ENCODE peak calls at places on chromosomes 2 and 18, in eight cellular contexts. One of them, this sample, is unnamed.

GRCh38 chr2:160836755-160837154 is 323.5 kb upstream of the TANK start:
- DNase-seq in fibroblast of mammary gland: peak; percentile 89
- DNase-seq in brain microvascular endothelial cell: peak; percentile 91
- DNase-seq in cardiac muscle cell: peak; percentile 92
- DNase-seq in NB4: no peak
- DNase-seq in cardiac fibroblast: peak; percentile 90
- DNase-seq in right atrium auricular region: no peak
- DNase-seq in left ventricle myocardium inferior: no peak
- DNase-seq in this sample: no peak

GRCh38 chr2:191625016-191625415 is 52.9 kb upstream of the NABP1 start:
- DNase-seq in fibroblast of mammary gland: no peak
- DNase-seq in brain microvascular endothelial cell: peak; percentile 69
- DNase-seq in cardiac muscle cell: peak; percentile 48
- DNase-seq in NB4: peak; percentile 64
- DNase-seq in cardiac fibroblast: peak; percentile 39
- DNase-seq in right atrium auricular region: no peak
- DNase-seq in left ventricle myocardium inferior: no peak
- DNase-seq in this sample: peak; percentile 49

GRCh38 chr2:9238927-9239326 is 32.3 kb downstream of the ASAP2 start:
- DNase-seq in fibroblast of mammary gland: no peak
- DNase-seq in brain microvascular endothelial cell: no peak
- DNase-seq in cardiac muscle cell: no peak
- DNase-seq in NB4: no peak
- DNase-seq in cardiac fibroblast: no peak
- DNase-seq in right atrium auricular region: no peak
- DNase-seq in left ventricle myocardium inferior: no peak
- DNase-seq in this sample: no peak

GRCh38 chr2:59339121-59339836 is 1098.2 kb upstream of the FANCL start:
- DNase-seq in fibroblast of mammary gland: no peak
- DNase-seq in brain microvascular endothelial cell: no peak
- DNase-seq in cardiac muscle cell: no peak
- DNase-seq in NB4: no peak
- DNase-seq in cardiac fibroblast: no peak
- DNase-seq in right atrium auricular region: no peak
- DNase-seq in left ventricle myocardium inferior: no peak
- DNase-seq in this sample: no peak

GRCh38 chr2:134379293-134379692 is 125.4 kb downstream of the MGAT5 start:
- DNase-seq in fibroblast of mammary gland: peak; percentile 50
- DNase-seq in brain microvascular endothelial cell: no peak
- DNase-seq in cardiac muscle cell: no peak
- DNase-seq in NB4: no peak
- DNase-seq in cardiac fibroblast: no peak
- DNase-seq in right atrium auricular region: no peak
- DNase-seq in left ventricle myocardium inferior: no peak
- DNase-seq in this sample: no peak

GRCh38 chr2:236742936-236743622 is 173.5 kb downstream of the ACKR3 start:
- DNase-seq in fibroblast of mammary gland: no peak
- DNase-seq in brain microvascular endothelial cell: no peak
- DNase-seq in cardiac muscle cell: peak; percentile 27
- DNase-seq in NB4: no peak
- DNase-seq in cardiac fibroblast: peak; percentile 21
- DNase-seq in right atrium auricular region: no peak
- DNase-seq in left ventricle myocardium inferior: no peak
- DNase-seq in this sample: no peak

GRCh38 chr2:8600456-8600855 is 81.4 kb upstream of the ID2 start:
- DNase-seq in fibroblast of mammary gland: no peak
- DNase-seq in brain microvascular endothelial cell: no peak
- DNase-seq in cardiac muscle cell: no peak
- DNase-seq in NB4: no peak
- DNase-seq in cardiac fibroblast: no peak
- DNase-seq in right atrium auricular region: no peak
- DNase-seq in left ventricle myocardium inferior: no peak
- DNase-seq in this sample: peak; percentile 35

GRCh38 chr18:40949138-40949949 is 1005.7 kb upstream of the PIK3C3 start:
- DNase-seq in fibroblast of mammary gland: no peak
- DNase-seq in brain microvascular endothelial cell: no peak
- DNase-seq in cardiac muscle cell: no peak
- DNase-seq in NB4: no peak
- DNase-seq in cardiac fibroblast: no peak
- DNase-seq in right atrium auricular region: no peak
- DNase-seq in left ventricle myocardium inferior: no peak
- DNase-seq in this sample: no peak

GRCh38 chr2:168453404-168453803 is 2.7 kb upstream of the CERS6 start:
- DNase-seq in fibroblast of mammary gland: no peak
- DNase-seq in brain microvascular endothelial cell: no peak
- DNase-seq in cardiac muscle cell: no peak
- DNase-seq in NB4: no peak
- DNase-seq in cardiac fibroblast: no peak
- DNase-seq in right atrium auricular region: no peak
- DNase-seq in left ventricle myocardium inferior: no peak
- DNase-seq in this sample: no peak

GRCh38 chr2:181680055-181680936 is at the start of gene NEUROD1:
- DNase-seq in fibroblast of mammary gland: no peak
- DNase-seq in brain microvascular endothelial cell: no peak
- DNase-seq in cardiac muscle cell: no peak
- DNase-seq in NB4: no peak
- DNase-seq in cardiac fibroblast: no peak
- DNase-seq in right atrium auricular region: no peak
- DNase-seq in left ventricle myocardium inferior: no peak
- DNase-seq in this sample: no peak
- H3K4me3 ChIP-seq in fibroblast of mammary gland: no peak within 1 kb of the TSS
- H3K4me3 ChIP-seq in brain microvascular endothelial cell: peak within 1 kb of the TSS; percentile 9
- H3K4me3 ChIP-seq in cardiac muscle cell: no peak within 1 kb of the TSS
- H3K4me3 ChIP-seq in NB4: no peak within 1 kb of the TSS
- H3K4me3 ChIP-seq in cardiac fibroblast: no peak within 1 kb of the TSS
- H3K4me3 ChIP-seq in right atrium auricular region: no peak within 1 kb of the TSS
- H3K4me3 ChIP-seq in left ventricle myocardium inferior: peak within 1 kb of the TSS; percentile 22
- H3K4me3 ChIP-seq in this sample: no peak within 1 kb of the TSS

GRCh38 chr2:214233164-214233563 is 177.7 kb upstream of the VWC2L start:
- DNase-seq in fibroblast of mammary gland: no peak
- DNase-seq in brain microvascular endothelial cell: no peak
- DNase-seq in cardiac muscle cell: no peak
- DNase-seq in NB4: no peak
- DNase-seq in cardiac fibroblast: no peak
- DNase-seq in right atrium auricular region: no peak
- DNase-seq in left ventricle myocardium inferior: no peak
- DNase-seq in this sample: no peak

DNA sequence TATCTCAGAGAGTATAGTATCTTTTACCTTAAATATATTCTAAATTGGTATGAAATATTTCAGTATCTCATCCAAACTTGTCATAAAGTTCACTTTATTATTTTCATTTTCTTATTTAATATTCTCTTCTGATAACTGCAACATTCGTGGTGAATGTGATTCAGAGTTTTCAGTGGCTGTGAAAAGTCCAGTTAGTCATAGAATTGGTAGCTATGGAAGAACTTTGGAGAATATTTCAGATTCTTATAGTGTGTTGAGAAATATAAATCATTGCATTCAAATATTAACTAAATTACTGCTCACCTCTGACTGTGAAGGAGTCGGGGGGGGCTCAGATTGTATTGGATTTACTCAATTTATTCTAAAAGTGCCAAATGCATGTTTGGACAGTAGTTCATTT is 178.6 kb upstream of the VWC2L start:
- DNase-seq in fibroblast of mammary gland: no peak
- DNase-seq in brain microvascular endothelial cell: no peak
- DNase-seq in cardiac muscle cell: no peak
- DNase-seq in NB4: no peak
- DNase-seq in cardiac fibroblast: no peak
- DNase-seq in right atrium auricular region: no peak
- DNase-seq in left ventricle myocardium inferior: no peak
- DNase-seq in this sample: no peak
- H3K4me3 ChIP-seq in fibroblast of mammary gland: no peak overlapping the region
- H3K4me3 ChIP-seq in brain microvascular endothelial cell: no peak overlapping the region
- H3K4me3 ChIP-seq in cardiac muscle cell: no peak overlapping the region
- H3K4me3 ChIP-seq in NB4: no peak overlapping the region
- H3K4me3 ChIP-seq in cardiac fibroblast: no peak overlapping the region
- H3K4me3 ChIP-seq in right atrium auricular region: no peak overlapping the region
- H3K4me3 ChIP-seq in left ventricle myocardium inferior: no peak overlapping the region
- H3K4me3 ChIP-seq in this sample: no peak overlapping the region

DNA sequence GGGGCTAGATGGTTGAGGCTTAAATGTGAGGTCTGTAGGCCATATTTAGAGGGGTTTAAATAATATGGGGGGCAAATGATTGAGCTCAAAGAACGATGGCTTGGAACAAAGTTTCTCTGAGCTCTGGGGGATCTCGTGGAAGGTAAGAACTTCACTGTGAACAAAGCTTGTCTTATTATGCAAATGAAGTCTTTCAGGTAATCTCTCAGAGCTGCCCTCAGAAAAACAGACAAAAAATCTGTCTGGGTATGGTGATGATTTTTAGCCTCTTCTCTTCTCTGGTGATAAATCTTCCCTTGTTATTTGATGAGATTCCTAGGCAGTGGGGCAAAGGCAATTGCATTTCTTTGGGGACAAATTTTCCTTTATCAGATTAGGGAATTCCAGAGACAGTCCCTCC is 760.3 kb downstream of the TSN start:
- DNase-seq in fibroblast of mammary gland: no peak
- DNase-seq in brain microvascular endothelial cell: no peak
- DNase-seq in cardiac muscle cell: no peak
- DNase-seq in NB4: no peak
- DNase-seq in cardiac fibroblast: no peak
- DNase-seq in right atrium auricular region: no peak
- DNase-seq in left ventricle myocardium inferior: no peak
- DNase-seq in this sample: no peak
- H3K4me3 ChIP-seq in fibroblast of mammary gland: no peak overlapping the region
- H3K4me3 ChIP-seq in brain microvascular endothelial cell: no peak overlapping the region
- H3K4me3 ChIP-seq in cardiac muscle cell: no peak overlapping the region
- H3K4me3 ChIP-seq in NB4: no peak overlapping the region
- H3K4me3 ChIP-seq in cardiac fibroblast: no peak overlapping the region
- H3K4me3 ChIP-seq in right atrium auricular region: no peak overlapping the region
- H3K4me3 ChIP-seq in left ventricle myocardium inferior: no peak overlapping the region
- H3K4me3 ChIP-seq in this sample: no peak overlapping the region

GRCh38 chr2:84875213-84875560 is 5.7 kb downstream of the TRABD2A start:
- DNase-seq in fibroblast of mammary gland: no peak
- DNase-seq in brain microvascular endothelial cell: no peak
- DNase-seq in cardiac muscle cell: no peak
- DNase-seq in NB4: no peak
- DNase-seq in cardiac fibroblast: no peak
- DNase-seq in right atrium auricular region: peak; percentile 50
- DNase-seq in left ventricle myocardium inferior: no peak
- DNase-seq in this sample: no peak

GRCh38 chr2:84874381-84875212 is 6.3 kb downstream of the TRABD2A start:
- DNase-seq in fibroblast of mammary gland: peak; percentile 50
- DNase-seq in brain microvascular endothelial cell: peak; percentile 22
- DNase-seq in cardiac muscle cell: no peak
- DNase-seq in NB4: no peak
- DNase-seq in cardiac fibroblast: peak; percentile 32
- DNase-seq in right atrium auricular region: peak; percentile 28
- DNase-seq in left ventricle myocardium inferior: no peak
- DNase-seq in this sample: no peak

GRCh38 chr2:84873350-84873749 is 7.5 kb downstream of the TRABD2A start:
- DNase-seq in fibroblast of mammary gland: no peak
- DNase-seq in brain microvascular endothelial cell: no peak
- DNase-seq in cardiac muscle cell: no peak
- DNase-seq in NB4: no peak
- DNase-seq in cardiac fibroblast: no peak
- DNase-seq in right atrium auricular region: no peak
- DNase-seq in left ventricle myocardium inferior: no peak
- DNase-seq in this sample: no peak

GRCh38 chr2:84866121-84866520 is 14.8 kb downstream of the TRABD2A start:
- DNase-seq in fibroblast of mammary gland: peak; percentile 86
- DNase-seq in brain microvascular endothelial cell: no peak
- DNase-seq in cardiac muscle cell: peak; percentile 36
- DNase-seq in NB4: no peak
- DNase-seq in cardiac fibroblast: peak; percentile 14
- DNase-seq in right atrium auricular region: no peak
- DNase-seq in left ventricle myocardium inferior: no peak
- DNase-seq in this sample: no peak

DNA sequence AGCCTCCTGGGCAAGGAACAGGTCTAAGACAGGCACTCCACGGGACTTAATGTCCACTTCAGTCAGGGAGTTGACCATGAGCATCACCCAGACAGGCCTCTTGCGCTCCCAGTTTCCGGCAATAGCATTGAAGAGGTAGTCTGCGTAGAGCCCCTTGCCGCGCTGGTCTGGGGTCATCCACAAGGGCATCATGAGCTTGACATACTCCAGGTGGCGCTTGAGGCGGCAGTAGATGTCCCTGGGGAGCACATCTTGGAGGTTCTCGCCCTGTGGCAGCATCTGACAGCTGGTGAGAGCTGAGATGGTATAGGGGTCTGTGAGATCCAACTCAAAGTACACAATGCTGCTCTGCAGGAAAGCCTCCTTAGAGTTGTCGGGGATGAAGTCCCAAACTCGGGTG is 10.6 kb downstream of the TRABD2A start:
- DNase-seq in fibroblast of mammary gland: no peak
- DNase-seq in brain microvascular endothelial cell: no peak
- DNase-seq in cardiac muscle cell: no peak
- DNase-seq in NB4: no peak
- DNase-seq in cardiac fibroblast: no peak
- DNase-seq in right atrium auricular region: peak; percentile 54
- DNase-seq in left ventricle myocardium inferior: no peak
- DNase-seq in this sample: no peak
- H3K4me3 ChIP-seq in fibroblast of mammary gland: no peak overlapping the region
- H3K4me3 ChIP-seq in brain microvascular endothelial cell: no peak overlapping the region
- H3K4me3 ChIP-seq in cardiac muscle cell: no peak overlapping the region
- H3K4me3 ChIP-seq in NB4: no peak overlapping the region
- H3K4me3 ChIP-seq in cardiac fibroblast: no peak overlapping the region
- H3K4me3 ChIP-seq in right atrium auricular region: no peak overlapping the region
- H3K4me3 ChIP-seq in left ventricle myocardium inferior: no peak overlapping the region
- H3K4me3 ChIP-seq in this sample: no peak overlapping the region

DNA sequence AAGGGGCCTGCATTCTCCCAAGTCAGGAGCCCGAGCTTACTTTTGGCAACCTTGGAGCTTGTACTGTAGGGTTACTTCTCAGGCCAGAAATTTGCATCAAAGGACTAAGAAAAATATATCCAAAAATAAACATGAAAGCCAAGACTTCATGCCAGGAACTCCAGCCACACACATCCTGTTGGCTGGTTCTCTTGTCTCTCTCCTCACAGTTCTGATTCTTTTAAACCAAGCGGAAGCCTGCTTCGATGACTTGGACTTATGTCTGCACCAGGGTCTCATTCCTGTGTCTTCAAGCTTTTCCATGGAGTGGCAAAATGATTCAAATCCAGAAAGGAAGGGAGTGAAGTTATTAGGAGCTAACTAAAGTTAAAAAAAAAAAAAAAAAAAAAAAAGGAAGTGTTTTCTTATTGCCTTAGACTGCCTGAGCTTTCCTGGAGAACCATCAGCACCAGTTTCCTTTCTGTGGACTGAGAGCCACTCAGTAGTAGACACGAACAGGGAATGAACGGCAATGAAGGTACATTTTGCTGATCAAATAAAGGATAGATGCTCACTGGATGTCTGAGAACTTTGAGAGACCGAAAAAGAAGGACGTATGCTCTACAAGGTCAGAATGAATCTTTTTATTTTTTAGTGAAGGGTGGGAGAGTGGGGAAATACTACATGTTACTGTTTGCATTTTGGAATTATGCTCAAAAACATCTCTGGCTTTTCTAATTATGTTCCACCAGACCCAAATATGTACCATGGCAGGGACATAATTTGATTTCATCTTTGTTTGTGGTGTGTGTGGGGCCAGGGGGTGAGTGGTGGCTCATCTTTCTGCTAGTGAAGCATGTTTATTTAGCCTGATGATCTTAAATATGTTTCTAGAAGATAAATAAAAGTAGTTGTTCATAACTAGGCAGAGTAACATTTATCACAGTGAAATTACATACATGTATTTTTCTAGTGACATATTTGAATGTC is 86.0 kb downstream of the RAPGEF4 start:
- DNase-seq in fibroblast of mammary gland: no peak
- DNase-seq in brain microvascular endothelial cell: no peak
- DNase-seq in cardiac muscle cell: peak; percentile 57
- DNase-seq in NB4: no peak
- DNase-seq in cardiac fibroblast: peak; percentile 71
- DNase-seq in right atrium auricular region: no peak
- DNase-seq in left ventricle myocardium inferior: no peak
- DNase-seq in this sample: no peak
- H3K4me3 ChIP-seq in fibroblast of mammary gland: no peak overlapping the region
- H3K4me3 ChIP-seq in brain microvascular endothelial cell: no peak overlapping the region
- H3K4me3 ChIP-seq in cardiac muscle cell: no peak overlapping the region
- H3K4me3 ChIP-seq in NB4: no peak overlapping the region
- H3K4me3 ChIP-seq in cardiac fibroblast: no peak overlapping the region
- H3K4me3 ChIP-seq in right atrium auricular region: peak overlapping the region; percentile 2
- H3K4me3 ChIP-seq in left ventricle myocardium inferior: peak overlapping the region; percentile 60
- H3K4me3 ChIP-seq in this sample: peak overlapping the region; percentile 48